ENCODE peak calls at places on chromosomes 3 and 15, in ten cellular contexts. C is caudate nucleus; Z is amniotic epithelial cell; R is choroid plexus epithelial cell; X is HTR-8/SVneo; J is stimulated activated CD8-positive, alpha-beta memory T cell treated with anti-CD3 and anti-CD28 coated beads, Interleukin-7, amount 100 ng/mL, for 1 hour; L is SK-N-DZ; B is T-helper 9 cell; Y is non-pigmented ciliary epithelial cell; S is iris pigment epithelial cell. N is an unnamed sample.

GRCh38 chr3:129617381-129618185 is 11.1 kb upstream of the PLXND1 start:
- DNase-seq in Z (no peak), C (no peak), J (no peak), S (no peak), R (no peak), Y (no peak), L (no peak), B (no peak), X (no peak), N (no peak)

GRCh38 chr15:73318463-73319351 is 50.1 kb downstream of the HCN4 start:
- DNase-seq in R (peak), C (no peak), Z (no peak), J (no peak), L (peak), X (no peak), S (no peak), B (no peak), Y (no peak), N (no peak)

GRCh38 chr3:100238599-100238998 is 22.2 kb upstream of the TBC1D23 start:
- DNase-seq in X (no peak), R (no peak), C (no peak), S (no peak), L (no peak), J (no peak), Z (no peak), Y (no peak), B (no peak), N (no peak)

GRCh38 chr3:147915057-147915456 is 505.9 kb downstream of the ZIC1 start:
- DNase-seq in S (peak), R (peak), C (no peak), X (no peak), B (no peak), J (no peak), Y (no peak), Z (peak), L (no peak), N (no peak)

GRCh38 chr3:166324401-166324800 is 487.2 kb upstream of the BCHE start:
- DNase-seq in R (no peak), J (no peak), B (no peak), X (no peak), Y (no peak), S (no peak), C (no peak), L (no peak), Z (no peak), N (no peak)

GRCh38 chr3:65880350-65880749 is 158.4 kb downstream of the MAGI1 start:
- DNase-seq in B (no peak), X (no peak), Z (no peak), S (no peak), R (no peak), J (no peak), C (no peak), Y (no peak), L (no peak), N (no peak)

GRCh38 chr15:99452728-99453643 is 112.8 kb upstream of the MEF2A start:
- DNase-seq in B (no peak), C (no peak), L (peak), Y (no peak), X (no peak), S (peak), Z (no peak), R (peak), J (no peak), N (no peak)

GRCh38 chr3:51789437-51789836 is 10.4 kb upstream of the IQCF6 start:
- DNase-seq in X (no peak), Y (no peak), Z (no peak), S (no peak), B (no peak), L (no peak), R (no peak), J (no peak), C (no peak), N (no peak)

GRCh38 chr15:34336947-34337556 is 529 bp downstream of the SLC12A6 start:
- DNase-seq in R (peak), J (no peak), X (no peak), L (no peak), Y (no peak), B (no peak), C (no peak), Z (no peak), S (no peak), N (no peak)

GRCh38 chr3:16866447-16867025 is 18.2 kb upstream of the PLCL2 start:
- DNase-seq in X (peak), J (no peak), L (no peak), C (no peak), S (peak), B (no peak), R (peak), Z (peak), Y (no peak), N (no peak)

GRCh38 chr15:67838789-67839332 is 984 bp downstream of the RNU6-1 start:
- DNase-seq in S (peak), C (no peak), B (no peak), Y (no peak), J (no peak), L (peak), X (no peak), R (peak), Z (peak), N (peak)

GRCh38 chr3:2354702-2355101 is 256.0 kb downstream of the CNTN4 start:
- DNase-seq in X (no peak), Y (peak), L (no peak), J (no peak), S (peak), B (no peak), Z (no peak), C (no peak), R (peak), N (no peak)

GRCh38 chr3:127628788-127629456 is at the start of gene PODXL2:
- DNase-seq in J (no peak), B (peak), L (peak), Y (no peak), X (peak), Z (peak), R (peak), C (no peak), S (peak), N (peak)

GRCh38 chr3:196643201-196643749 is 3.8 kb downstream of the NRROS start:
- DNase-seq in Y (no peak), L (no peak), C (no peak), B (no peak), J (no peak), S (no peak), X (no peak), R (no peak), Z (no peak), N (no peak)

GRCh38 chr15:54915382-54915781 is 281.4 kb downstream of the RSL24D1 start:
- DNase-seq in C (no peak), X (no peak), Z (no peak), L (no peak), R (no peak), B (no peak), S (no peak), Y (no peak), J (no peak), N (no peak)

GRCh38 chr3:171602072-171602471 is 141.9 kb upstream of the TNIK start:
- DNase-seq in S (peak), Y (no peak), R (no peak), J (no peak), B (no peak), C (no peak), L (no peak), Z (no peak), X (no peak), N (no peak)

GRCh38 chr15:44009056-44009455 is 182.3 kb downstream of the WDR76 start:
- DNase-seq in S (peak), Y (no peak), C (no peak), Z (peak), B (no peak), L (no peak), R (peak), X (peak), J (no peak), N (no peak)

GRCh38 chr3:195071916-195072820 is 198.8 kb downstream of the XXYLT1 start:
- DNase-seq in X (no peak), B (no peak), L (no peak), J (no peak), C (no peak), Z (no peak), S (no peak), Y (no peak), R (no peak), N (no peak)

GRCh38 chr3:172678068-172678467 is 32.8 kb downstream of the NCEH1 start:
- DNase-seq in S (no peak), C (no peak), X (no peak), B (no peak), Y (no peak), L (no peak), Z (no peak), R (no peak), J (no peak), N (no peak)

GRCh38 chr3:175073209-175073905 is 214.2 kb downstream of the NAALADL2 start:
- DNase-seq in R (peak), Z (no peak), C (no peak), J (no peak), X (no peak), S (peak), L (no peak), Y (no peak), B (no peak), N (no peak)

GRCh38 chr3:31957106-31957505 is 24.0 kb downstream of the OSBPL10 start:
- DNase-seq in Y (no peak), L (no peak), R (peak), B (no peak), S (no peak), Z (peak), X (no peak), C (no peak), J (no peak), N (no peak)

GRCh38 chr15:48637639-48638038 is 7.9 kb downstream of the FBN1 start:
- DNase-seq in Y (no peak), Z (no peak), S (no peak), J (no peak), C (no peak), L (no peak), X (no peak), R (no peak), B (no peak), N (no peak)